ENCODE peak calls at places on chromosomes 12 and 14, in six cellular contexts. U, F, X, G, M and R are unnamed samples.

GRCh38 chr14:51780741-51781140 is 79.7 kb upstream of the GNG2 start:
- DNase-seq in U (no peak), F (no peak), X (peak), G (peak), M (no peak), R (peak)

GRCh38 chr12:72872488-72872887 is 600.3 kb downstream of the TRHDE start:
- DNase-seq in U (no peak), F (no peak), X (no peak), G (no peak), M (no peak), R (no peak)

GRCh38 chr12:102429755-102430154 is 50.6 kb downstream of the IGF1 start:
- DNase-seq in U (no peak), F (no peak), X (no peak), G (no peak), M (no peak), R (no peak)

GRCh38 chr12:89971880-89972279 is 263.2 kb upstream of the ATP2B1 start:
- DNase-seq in U (no peak), F (no peak), X (no peak), G (no peak), M (no peak), R (peak)

GRCh38 chr14:72565917-72566316 is 328.0 kb downstream of the DPF3 start:
- DNase-seq in U (no peak), F (no peak), X (no peak), G (no peak), M (no peak), R (no peak)

GRCh38 chr12:78470354-78471195 is 394.0 kb upstream of the SYT1 start:
- DNase-seq in U (no peak), F (peak), X (peak), G (peak), M (no peak), R (peak)

GRCh38 chr12:95385646-95386045 is 88.3 kb upstream of the METAP2 start:
- DNase-seq in U (no peak), F (peak), X (no peak), G (no peak), M (no peak), R (no peak)

GRCh38 chr12:85627584-85627983 is 208.6 kb downstream of the RASSF9 start:
- DNase-seq in U (no peak), F (no peak), X (peak), G (no peak), M (no peak), R (no peak)

GRCh38 chr12:88142610-88142991 is 494 bp downstream of the TMTC3 start:
- DNase-seq in U (peak), F (peak), X (peak), G (peak), M (no peak), R (peak)

GRCh38 chr12:121719926-121720414 is 7.4 kb downstream of the TMEM120B start:
- DNase-seq in U (no peak), F (no peak), X (peak), G (peak), M (no peak), R (peak)

GRCh38 chr12:122104844-122105243 is 26.3 kb downstream of the MLXIP start:
- DNase-seq in U (no peak), F (no peak), X (no peak), G (no peak), M (no peak), R (no peak)

GRCh38 chr14:39322807-39323206 is 89.1 kb downstream of the MIA2 start:
- DNase-seq in U (no peak), F (no peak), X (no peak), G (no peak), M (no peak), R (no peak)

GRCh38 chr12:34400986-34401658 is 378.8 kb downstream of the ALG10 start:
- DNase-seq in U (peak), F (peak), X (no peak), G (no peak), M (no peak), R (no peak)

GRCh38 chr14:73850940-73851339 is 691 bp upstream of the PTGR2 start:
- DNase-seq in U (no peak), F (no peak), X (peak), G (peak), M (no peak), R (peak)

GRCh38 chr12:21073822-21074460 is 57.1 kb upstream of the SLCO1B1 start:
- DNase-seq in U (no peak), F (no peak), X (peak), G (peak), M (no peak), R (no peak)

GRCh38 chr12:123085730-123086487 is 65.0 kb downstream of the PITPNM2 start:
- DNase-seq in U (no peak), F (no peak), X (peak), G (peak), M (no peak), R (peak)

GRCh38 chr12:109202770-109203169 is 86.4 kb downstream of the ACACB start:
- DNase-seq in U (no peak), F (no peak), X (no peak), G (no peak), M (no peak), R (no peak)

GRCh38 chr12:62917939-62918338 is 17.0 kb downstream of the PPM1H start:
- DNase-seq in U (no peak), F (no peak), X (no peak), G (no peak), M (no peak), R (no peak)

GRCh38 chr12:80353254-80353653 is 90.8 kb upstream of the PTPRQ start:
- DNase-seq in U (no peak), F (no peak), X (peak), G (no peak), M (no peak), R (peak)